ENCODE peak calls at places on chromosomes 3 and 15, in four cellular contexts. C is tibial nerve, N is HAP-1, I is thoracic aorta. H is an unnamed sample. For H3K27me3, the result is how much of the 10 kb centered on the place peaks cover.

GRCh38 chr3:135106445-135106844 is 311.4 kb downstream of the EPHB1 start:
- DNase-seq in N (no peak), C (no peak), I (no peak), H (no peak)

GRCh38 chr15:58731756-58732535 is 17.6 kb downstream of the ADAM10 start:
- DNase-seq in N (no peak), I (no peak), C (peak), H (no peak)

GRCh38 chr3:172317984-172318383 is 130.3 kb downstream of the GHSR start:
- DNase-seq in N (no peak), C (peak), I (no peak), H (no peak)

GRCh38 chr3:149227591-149228268 is 6.1 kb upstream of the CP start:
- DNase-seq in I (no peak), N (no peak), C (no peak), H (no peak)

GRCh38 chr3:55486101-55486856 is 827 bp downstream of the WNT5A start:
- DNase-seq in I (no peak), N (peak), C (peak), H (no peak)

GRCh38 chr3:153768559-153769469 is 352.4 kb upstream of the ARHGEF26 start:
- DNase-seq in N (peak), I (no peak), C (peak), H (no peak)

GRCh38 chr15:66854012-66854965 is 152.3 kb downstream of the SMAD6 start:
- DNase-seq in C (no peak), I (no peak), N (no peak), H (no peak)

GRCh38 chr3:188948658-188949400 is 222.9 kb upstream of the TPRG1 start:
- DNase-seq in N (peak), C (peak), I (no peak), H (no peak)

DNA sequence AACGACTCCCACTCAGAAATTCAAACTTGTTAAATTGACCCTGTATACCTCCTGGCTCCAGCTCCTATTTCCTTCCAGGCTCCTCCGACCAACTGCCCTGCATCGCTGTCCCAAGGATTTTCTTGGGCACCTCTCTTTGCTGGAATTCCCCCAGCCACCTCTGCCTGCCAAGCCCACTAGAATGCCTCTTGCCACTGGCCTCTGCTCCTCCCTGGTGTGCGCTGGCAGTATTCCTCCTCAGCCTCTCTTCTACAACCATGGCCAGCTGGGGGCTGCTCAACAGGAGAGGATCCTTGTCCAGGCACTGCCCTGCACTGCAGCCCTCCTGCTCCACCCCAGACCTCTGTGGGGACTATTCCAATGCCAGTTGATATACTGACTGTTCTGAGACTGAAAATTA is 7.4 kb downstream of the WNT7A start:
- DNase-seq in I (no peak), C (no peak), N (no peak), H (no peak)
- H3K27me3 ChIP-seq in I (under half), C (under half), N (under half), H (under half)

DNA sequence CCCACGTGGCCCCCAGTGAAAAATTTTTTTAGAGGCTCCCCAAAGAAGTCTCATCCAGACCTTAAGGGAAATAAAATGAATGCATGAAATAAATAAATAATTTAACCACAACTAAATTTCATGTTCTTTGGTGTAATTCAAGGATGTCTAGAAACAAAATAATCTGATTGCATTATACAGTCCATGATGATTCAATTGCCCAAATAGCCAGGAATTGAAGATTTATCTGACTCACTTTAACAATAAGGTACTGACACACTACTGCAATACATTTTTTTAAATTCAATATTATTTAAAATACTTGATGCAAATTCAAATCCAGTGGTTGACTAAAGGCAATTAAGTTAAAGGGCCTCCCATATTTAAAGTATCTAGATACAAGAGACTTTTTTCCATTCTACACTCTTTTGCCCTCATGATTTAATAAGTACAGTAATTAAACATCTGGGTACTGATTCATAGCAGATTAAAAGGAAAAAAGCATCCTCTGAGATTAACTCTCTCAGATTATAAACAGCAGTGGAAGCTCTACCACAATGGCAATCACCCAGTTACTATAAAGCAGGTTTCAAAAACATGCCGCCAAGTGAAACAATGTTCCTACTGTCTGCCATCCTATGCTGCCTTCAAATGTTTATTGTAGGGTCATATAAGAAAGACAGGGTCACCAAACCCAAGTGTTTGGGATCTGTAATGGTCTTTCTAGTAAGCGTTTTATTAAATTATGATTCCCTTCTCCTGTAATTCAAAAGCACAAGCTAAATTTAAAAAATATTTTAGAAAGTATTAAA is 9.9 kb downstream of the UQCC5 start:
- DNase-seq in N (no peak), C (no peak), I (no peak), H (no peak)
- H3K27me3 ChIP-seq in N (under half), C (under half), I (under half), H (under half)

GRCh38 chr3:14885307-14885706 is 62.1 kb upstream of the NR2C2 start:
- DNase-seq in N (no peak), C (no peak), I (no peak), H (no peak)
- H3K27me3 ChIP-seq in N (under half), C (under half), I (under half), H (under half)

GRCh38 chr3:44060164-44060563 is 181.5 kb upstream of the TOPAZ1 start:
- DNase-seq in I (no peak), N (no peak), C (no peak), H (no peak)
- H3K27me3 ChIP-seq in I (under half), N (under half), C (under half), H (under half)

GRCh38 chr3:72459588-72459987 is 388.7 kb downstream of the SHQ1 start:
- DNase-seq in N (no peak), C (no peak), I (no peak), H (no peak)
- H3K27me3 ChIP-seq in N (under half), C (under half), I (under half), H (under half)

H was measured in tibial artery.